ENCODE peak calls at places on chromosomes 7 and 10, in four cellular contexts. D is sigmoid colon; G is stomach; R is CD4-positive, CD25-positive, alpha-beta regulatory T cell. Z is an unnamed sample. For H3K4me1, the result is how much of the 10 kb centered on the place peaks cover.

GRCh38 chr7:94237417-94237816 is 157.3 kb upstream of the COL1A2 start:
- DNase-seq in G (no peak), R (no peak), D (no peak), Z (no peak)

GRCh38 chr7:158074896-158075632 is 512.6 kb downstream of the PTPRN2 start:
- DNase-seq in R (no peak), D (peak), G (no peak), Z (no peak)

GRCh38 chr10:120455606-120456005 is 1.4 kb upstream of the PLPP4 start:
- DNase-seq in G (no peak), R (no peak), D (no peak), Z (peak)

GRCh38 chr7:133255461-133255860 is 2.6 kb downstream of the EXOC4 start:
- DNase-seq in G (no peak), D (no peak), R (no peak), Z (no peak)

GRCh38 chr10:129345763-129346162 is 121.3 kb upstream of the MGMT start:
- DNase-seq in G (no peak), D (no peak), R (no peak), Z (no peak)

GRCh38 chr7:149310113-149310836 is 48.3 kb downstream of the ZNF783 start:
- DNase-seq in G (no peak), D (no peak), R (peak), Z (no peak)

GRCh38 chr10:98423691-98424120 is 8.7 kb upstream of the PYROXD2 start:
- DNase-seq in R (no peak), D (peak), G (peak), Z (no peak)

GRCh38 chr10:19488592-19489280 is 327.5 kb upstream of the PLXDC2 start:
- DNase-seq in D (peak), R (no peak), G (no peak), Z (peak)

GRCh38 chr7:115008465-115009114 is 86.7 kb downstream of the MDFIC start:
- DNase-seq in G (no peak), D (peak), R (no peak), Z (peak)

GRCh38 chr7:30923774-30924413 is 12.2 kb downstream of the AQP1 start:
- DNase-seq in G (peak), D (peak), R (no peak), Z (no peak)

GRCh38 chr7:134938141-134938540 is 48.2 kb upstream of the AGBL3 start:
- DNase-seq in G (no peak), R (no peak), D (no peak), Z (no peak)

GRCh38 chr7:121079425-121080169 is 91.1 kb downstream of the CPED1 start:
- DNase-seq in R (no peak), G (no peak), D (no peak), Z (no peak)

GRCh38 chr7:116571037-116571436 is 46.2 kb downstream of the CAV1 start:
- DNase-seq in R (no peak), D (no peak), G (no peak), Z (no peak)

GRCh38 chr7:1028775-1029636 is 15.3 kb upstream of the GPR146 start:
- DNase-seq in R (peak), G (peak), D (peak), Z (peak)

GRCh38 chr10:101643546-101643945 is 51.4 kb downstream of the FBXW4 start:
- DNase-seq in R (no peak), G (no peak), D (no peak), Z (no peak)

GRCh38 chr10:18822156-18822555 is 162.9 kb downstream of the ARL5B start:
- DNase-seq in G (no peak), R (peak), D (no peak), Z (no peak)

GRCh38 chr10:59748834-59749233 is 4.4 kb downstream of the MRLN start:
- DNase-seq in R (no peak), G (no peak), D (no peak), Z (no peak)

GRCh38 chr10:124240721-124241350 is 147.4 kb upstream of the CHST15 start:
- DNase-seq in D (peak), R (no peak), G (peak), Z (no peak)

GRCh38 chr10:3780056-3780765 is 4.8 kb downstream of the KLF6 start:
- DNase-seq in R (no peak), G (no peak), D (no peak), Z (no peak)

GRCh38 chr7:74058486-74058885 is 25.1 kb upstream of the LIMK1 start:
- DNase-seq in G (no peak), D (no peak), R (no peak), Z (no peak)

GRCh38 chr10:44963772-44964633 is 4.4 kb downstream of the RASSF4 start:
- DNase-seq in D (peak), R (no peak), G (peak), Z (peak)

GRCh38 chr10:31345886-31346285 is 26.9 kb downstream of the ZEB1 start:
- DNase-seq in R (no peak), D (no peak), G (no peak), Z (no peak)

GRCh38 chr7:5692112-5692844 is 89.2 kb downstream of the RNF216 start:
- DNase-seq in R (no peak), D (peak), G (peak), Z (peak)

GRCh38 chr7:128937271-128937646 is 468 bp upstream of the IRF5 start:
- DNase-seq in D (peak), R (no peak), G (no peak), Z (no peak)

GRCh38 chr7:137343483-137343841 is at the start of gene PTN:
- DNase-seq in D (peak), R (no peak), G (no peak), Z (no peak)

GRCh38 chr10:117137911-117138642 is at the start of gene VAX1:
- DNase-seq in D (no peak), R (no peak), G (no peak), Z (no peak)

GRCh38 chr7:7312323-7312722 is 130.0 kb downstream of the C1GALT1 start:
- DNase-seq in R (no peak), G (no peak), D (no peak), Z (no peak)

GRCh38 chr7:137025469-137026175 is 157.2 kb downstream of the CHRM2 start:
- DNase-seq in R (no peak), D (no peak), G (no peak), Z (no peak)

GRCh38 chr7:115125312-115125711 is 203.4 kb downstream of the MDFIC start:
- DNase-seq in D (no peak), G (no peak), R (no peak), Z (no peak)

GRCh38 chr7:42091461-42092229 is 145.4 kb downstream of the GLI3 start:
- DNase-seq in D (no peak), R (no peak), G (peak), Z (peak)

GRCh38 chr7:154633641-154634040 is 369.3 kb downstream of the PAXIP1 start:
- DNase-seq in R (no peak), D (no peak), G (no peak), Z (no peak)

GRCh38 chr10:126670886-126671285 is 393 bp upstream of the C10orf90 start:
- DNase-seq in G (no peak), D (no peak), R (no peak), Z (no peak)

GRCh38 chr7:98128346-98128745 is 21.7 kb downstream of the LMTK2 start:
- DNase-seq in D (no peak), R (no peak), G (no peak), Z (no peak)

GRCh38 chr7:98133181-98133580 is 26.5 kb downstream of the LMTK2 start:
- DNase-seq in D (no peak), G (no peak), R (peak), Z (no peak)

GRCh38 chr7:98134420-98134819 is 27.8 kb downstream of the LMTK2 start:
- DNase-seq in G (no peak), R (no peak), D (no peak), Z (no peak)

GRCh38 chr7:98133621-98134266 is 27.1 kb downstream of the LMTK2 start:
- DNase-seq in R (peak), G (no peak), D (no peak), Z (no peak)

GRCh38 chr7:98130959-98131358 is 24.3 kb downstream of the LMTK2 start:
- DNase-seq in D (no peak), R (no peak), G (no peak), Z (no peak)
- H3K4me1 ChIP-seq in D (under half), R (under half), G (half or more), Z (under half)

GRCh38 chr10:80486785-80487421 is 32.8 kb downstream of the TSPAN14 start:
- DNase-seq in G (peak), R (no peak), D (no peak), Z (no peak)

GRCh38 chr10:80484677-80485409 is 30.7 kb downstream of the TSPAN14 start:
- DNase-seq in G (peak), R (peak), D (no peak), Z (no peak)

GRCh38 chr10:80487422-80487785 is 33.3 kb downstream of the TSPAN14 start:
- DNase-seq in R (no peak), D (no peak), G (peak), Z (no peak)

GRCh38 chr10:80485410-80486135 is 31.5 kb downstream of the TSPAN14 start:
- DNase-seq in R (no peak), G (peak), D (no peak), Z (no peak)

GRCh38 chr10:80486151-80486692 is 32.1 kb downstream of the TSPAN14 start:
- DNase-seq in G (peak), D (no peak), R (no peak), Z (no peak)
- H3K4me1 ChIP-seq in G (half or more), D (under half), R (half or more), Z (under half)

GRCh38 chr10:76310681-76311080 is 879.3 kb downstream of the LRMDA start:
- DNase-seq in D (no peak), R (no peak), G (no peak), Z (no peak)

GRCh38 chr10:76305930-76306612 is 874.6 kb downstream of the LRMDA start:
- DNase-seq in G (no peak), R (no peak), D (no peak), Z (no peak)

GRCh38 chr10:76306859-76307258 is 875.4 kb downstream of the LRMDA start:
- DNase-seq in G (no peak), R (no peak), D (no peak), Z (no peak)

GRCh38 chr10:76309744-76310441 is 878.5 kb downstream of the LRMDA start:
- DNase-seq in D (no peak), R (no peak), G (no peak), Z (no peak)

DNA sequence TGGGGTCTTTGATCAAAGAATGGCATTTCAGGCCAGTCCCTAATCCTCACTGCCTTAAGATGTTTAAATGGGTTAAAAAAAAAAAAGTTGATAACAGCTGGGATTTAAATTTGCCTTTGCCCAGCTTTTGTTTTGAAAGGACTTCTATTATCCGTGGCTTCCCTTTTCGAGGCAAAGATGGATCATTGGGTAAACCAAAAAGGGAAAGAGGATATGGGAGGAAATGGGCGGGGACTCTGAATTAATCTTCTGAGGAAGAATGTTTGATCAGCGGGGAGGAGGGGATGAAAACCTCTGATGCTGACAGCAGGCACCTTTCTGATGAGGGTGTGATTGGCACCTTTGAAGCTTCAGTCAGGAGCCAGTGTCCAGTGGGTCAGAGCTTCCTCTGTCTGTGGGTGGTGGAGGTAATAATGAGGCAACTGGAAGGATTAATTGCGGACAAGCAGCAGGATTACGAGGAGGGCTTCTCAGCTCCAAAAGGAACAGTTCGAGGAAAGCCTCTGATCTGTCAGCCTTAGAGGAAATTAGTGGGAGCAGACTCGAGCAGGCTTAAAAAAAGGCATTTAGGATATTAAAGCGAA is 877.6 kb downstream of the LRMDA start:
- DNase-seq in G (no peak), R (no peak), D (no peak), Z (no peak)
- H3K4me1 ChIP-seq in G (half or more), R (under half), D (under half), Z (under half)

GRCh38 chr7:17534348-17534747 is 235.9 kb downstream of the AHR start:
- DNase-seq in D (no peak), R (no peak), G (no peak), Z (no peak)

GRCh38 chr7:17530249-17530648 is 231.8 kb downstream of the AHR start:
- DNase-seq in G (no peak), D (no peak), R (no peak), Z (no peak)

GRCh38 chr7:17528636-17529035 is 230.2 kb downstream of the AHR start:
- DNase-seq in R (no peak), D (no peak), G (no peak), Z (no peak)

GRCh38 chr7:17532861-17533404 is 234.5 kb downstream of the AHR start:
- DNase-seq in D (no peak), R (no peak), G (no peak), Z (no peak)

GRCh38 chr7:17530741-17531417 is 232.4 kb downstream of the AHR start:
- DNase-seq in G (no peak), R (peak), D (no peak), Z (no peak)
- H3K4me1 ChIP-seq in G (under half), R (under half), D (under half), Z (under half)

Z was measured in lung.